ENCODE peak calls at places on chromosomes 7 and 10, in seven cellular contexts. One of them, this sample, is unnamed. For H3K4me1, the result is how much of the 10 kb centered on the place peaks cover.

GRCh38 chr7:17506601-17507000 is 208.1 kb downstream of the AHR start:
- DNase-seq in mammary epithelial cell: no peak
- DNase-seq in GM23248: no peak
- DNase-seq in fibroblast of lung: no peak
- DNase-seq in GM12878: no peak
- DNase-seq in endothelial cell of umbilical vein: no peak
- DNase-seq in astrocyte: no peak
- DNase-seq in this sample: no peak

GRCh38 chr10:6558272-6558671 is 21.8 kb downstream of the PRKCQ start:
- DNase-seq in fibroblast of lung: no peak
- DNase-seq in astrocyte: no peak
- DNase-seq in GM12878: no peak
- DNase-seq in endothelial cell of umbilical vein: no peak
- DNase-seq in GM23248: no peak
- DNase-seq in mammary epithelial cell: no peak
- DNase-seq in this sample: no peak

GRCh38 chr7:156158213-156158612 is 345.9 kb upstream of the SHH start:
- DNase-seq in GM12878: no peak
- DNase-seq in GM23248: no peak
- DNase-seq in fibroblast of lung: no peak
- DNase-seq in endothelial cell of umbilical vein: no peak
- DNase-seq in mammary epithelial cell: no peak
- DNase-seq in astrocyte: no peak
- DNase-seq in this sample: no peak

GRCh38 chr7:132574281-132574680 is 2.0 kb downstream of the PLXNA4 start:
- DNase-seq in astrocyte: no peak
- DNase-seq in mammary epithelial cell: no peak
- DNase-seq in fibroblast of lung: no peak
- DNase-seq in GM23248: no peak
- DNase-seq in endothelial cell of umbilical vein: no peak
- DNase-seq in GM12878: no peak
- DNase-seq in this sample: no peak

GRCh38 chr10:130027716-130028464 is 63.8 kb upstream of the EBF3 start:
- DNase-seq in GM23248: peak
- DNase-seq in GM12878: no peak
- DNase-seq in endothelial cell of umbilical vein: no peak
- DNase-seq in astrocyte: no peak
- DNase-seq in mammary epithelial cell: no peak
- DNase-seq in fibroblast of lung: no peak
- DNase-seq in this sample: no peak

GRCh38 chr10:7519351-7519750 is 108.5 kb upstream of the SFMBT2 start:
- DNase-seq in GM23248: no peak
- DNase-seq in astrocyte: peak
- DNase-seq in fibroblast of lung: peak
- DNase-seq in endothelial cell of umbilical vein: no peak
- DNase-seq in GM12878: no peak
- DNase-seq in mammary epithelial cell: peak
- DNase-seq in this sample: no peak

GRCh38 chr10:131689016-131689415 is 211.8 kb upstream of the PPP2R2D start:
- DNase-seq in mammary epithelial cell: no peak
- DNase-seq in endothelial cell of umbilical vein: no peak
- DNase-seq in GM12878: no peak
- DNase-seq in GM23248: no peak
- DNase-seq in fibroblast of lung: no peak
- DNase-seq in astrocyte: no peak
- DNase-seq in this sample: no peak

GRCh38 chr7:98656899-98657298 is 39.8 kb downstream of the NPTX2 start:
- DNase-seq in GM23248: no peak
- DNase-seq in astrocyte: no peak
- DNase-seq in mammary epithelial cell: no peak
- DNase-seq in endothelial cell of umbilical vein: no peak
- DNase-seq in GM12878: no peak
- DNase-seq in fibroblast of lung: no peak
- DNase-seq in this sample: no peak

GRCh38 chr7:30659312-30659711 is 22.9 kb downstream of the CRHR2 start:
- DNase-seq in endothelial cell of umbilical vein: no peak
- DNase-seq in GM12878: no peak
- DNase-seq in mammary epithelial cell: peak
- DNase-seq in fibroblast of lung: peak
- DNase-seq in GM23248: peak
- DNase-seq in astrocyte: no peak
- DNase-seq in this sample: no peak

GRCh38 chr7:5477723-5478531 is 54.3 kb upstream of the TNRC18 start:
- DNase-seq in fibroblast of lung: no peak
- DNase-seq in GM23248: peak
- DNase-seq in endothelial cell of umbilical vein: peak
- DNase-seq in GM12878: no peak
- DNase-seq in astrocyte: no peak
- DNase-seq in mammary epithelial cell: no peak
- DNase-seq in this sample: no peak

GRCh38 chr10:92822964-92823363 is 25.4 kb upstream of the EXOC6 start:
- DNase-seq in GM12878: no peak
- DNase-seq in fibroblast of lung: peak
- DNase-seq in mammary epithelial cell: no peak
- DNase-seq in GM23248: no peak
- DNase-seq in astrocyte: peak
- DNase-seq in endothelial cell of umbilical vein: peak
- DNase-seq in this sample: no peak

GRCh38 chr7:129615018-129615417 is 3.5 kb downstream of the NRF1 start:
- DNase-seq in GM12878: peak
- DNase-seq in endothelial cell of umbilical vein: no peak
- DNase-seq in mammary epithelial cell: peak
- DNase-seq in fibroblast of lung: peak
- DNase-seq in GM23248: peak
- DNase-seq in astrocyte: no peak
- DNase-seq in this sample: no peak

GRCh38 chr10:17685227-17685840 is 41.4 kb downstream of the STAM start:
- DNase-seq in GM12878: peak
- DNase-seq in astrocyte: no peak
- DNase-seq in fibroblast of lung: no peak
- DNase-seq in GM23248: no peak
- DNase-seq in endothelial cell of umbilical vein: no peak
- DNase-seq in mammary epithelial cell: no peak
- DNase-seq in this sample: no peak
- H3K4me1 ChIP-seq in GM12878: under half
- H3K4me1 ChIP-seq in astrocyte: under half
- H3K4me1 ChIP-seq in fibroblast of lung: under half
- H3K4me1 ChIP-seq in GM23248: under half
- H3K4me1 ChIP-seq in endothelial cell of umbilical vein: under half
- H3K4me1 ChIP-seq in mammary epithelial cell: under half
- H3K4me1 ChIP-seq in this sample: under half

DNA sequence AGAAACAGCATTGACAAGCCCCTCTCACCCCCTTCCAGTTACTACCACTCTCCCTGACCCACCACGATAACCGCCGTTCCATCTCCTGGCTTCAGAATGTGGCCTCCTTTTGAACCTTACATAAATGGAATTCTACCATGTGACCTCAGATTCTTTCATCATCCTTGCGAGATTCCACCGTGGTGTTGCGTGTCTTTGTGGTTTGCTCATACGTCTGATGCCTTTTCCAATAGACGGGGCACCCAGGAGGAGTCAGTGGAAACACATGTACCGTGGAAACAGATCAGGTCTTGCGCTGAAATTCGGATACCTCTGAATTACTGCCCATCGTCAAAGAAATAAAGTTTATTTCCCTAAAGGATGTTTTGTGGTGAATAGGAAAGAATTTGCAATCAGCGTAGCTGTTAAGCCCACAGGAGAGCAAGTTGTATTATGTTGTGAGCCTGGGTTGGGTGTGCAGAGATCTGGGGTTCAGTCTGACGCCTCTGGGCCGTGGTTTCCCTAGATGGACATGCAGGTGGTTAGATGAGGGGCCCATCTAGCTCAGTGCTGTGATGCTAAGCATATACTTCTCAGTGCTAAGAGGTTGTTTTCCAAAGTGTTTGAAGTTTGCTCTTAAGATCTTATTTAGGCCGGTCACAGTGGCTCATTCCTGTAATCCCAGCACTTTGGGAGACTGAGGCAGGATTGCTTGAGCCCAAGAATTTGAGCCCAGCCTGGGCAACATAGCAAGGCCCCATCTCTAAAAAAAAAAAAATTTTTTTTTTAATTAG is 29.1 kb downstream of the GTF2IRD1 start:
- DNase-seq in endothelial cell of umbilical vein: no peak
- DNase-seq in GM23248: peak
- DNase-seq in astrocyte: peak
- DNase-seq in fibroblast of lung: peak
- DNase-seq in mammary epithelial cell: peak
- DNase-seq in GM12878: no peak
- DNase-seq in this sample: no peak
- H3K9ac ChIP-seq in endothelial cell of umbilical vein: no peak
- H3K9ac ChIP-seq in GM23248: peak
- H3K9ac ChIP-seq in astrocyte: peak
- H3K9ac ChIP-seq in fibroblast of lung: peak
- H3K9ac ChIP-seq in mammary epithelial cell: no peak
- H3K9ac ChIP-seq in GM12878: no peak
- H3K9ac ChIP-seq in this sample: no peak

GRCh38 chr7:131161103-131161502 is 166.6 kb upstream of the MKLN1 start:
- DNase-seq in fibroblast of lung: peak
- DNase-seq in mammary epithelial cell: no peak
- DNase-seq in GM23248: peak
- DNase-seq in endothelial cell of umbilical vein: no peak
- DNase-seq in GM12878: no peak
- DNase-seq in astrocyte: peak
- DNase-seq in this sample: no peak
- TF ChIP-seq EZH2 in fibroblast of lung: no peak
- TF ChIP-seq EZH2 in mammary epithelial cell: no peak
- TF ChIP-seq EZH2 in GM23248: no peak
- TF ChIP-seq EZH2 in endothelial cell of umbilical vein: no peak
- TF ChIP-seq EZH2 in GM12878: no peak
- TF ChIP-seq EZH2 in astrocyte: no peak
- TF ChIP-seq EZH2 in this sample: no peak

DNA sequence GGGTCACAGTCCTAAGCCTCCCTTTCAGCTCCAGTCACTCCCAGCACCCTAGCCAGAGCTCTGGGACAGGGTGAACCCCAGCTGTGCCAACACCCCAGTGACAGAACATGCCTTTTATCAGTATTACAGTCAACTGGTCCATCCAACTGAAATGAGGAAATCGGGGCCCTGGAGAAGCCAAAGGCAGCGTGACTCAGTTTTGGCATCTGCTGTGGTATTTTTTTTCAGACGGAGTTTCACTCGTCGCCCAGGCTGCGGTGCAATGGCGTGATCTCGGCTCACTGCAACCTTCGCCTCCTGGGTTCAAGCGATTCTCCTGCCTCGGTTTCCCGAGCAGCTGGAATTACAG is 3.4 kb upstream of the CLDN15 start:
- DNase-seq in GM12878: no peak
- DNase-seq in fibroblast of lung: no peak
- DNase-seq in astrocyte: no peak
- DNase-seq in endothelial cell of umbilical vein: no peak
- DNase-seq in mammary epithelial cell: no peak
- DNase-seq in GM23248: peak
- DNase-seq in this sample: no peak
- H3K4me1 ChIP-seq in GM12878: under half
- H3K4me1 ChIP-seq in fibroblast of lung: under half
- H3K4me1 ChIP-seq in astrocyte: under half
- H3K4me1 ChIP-seq in endothelial cell of umbilical vein: under half
- H3K4me1 ChIP-seq in mammary epithelial cell: under half
- H3K4me1 ChIP-seq in GM23248: under half
- H3K4me1 ChIP-seq in this sample: under half